ENCODE peak calls at places on chromosomes 16 and 17, in seven cellular contexts. K is caudate nucleus, X is HuH-7, I is GM03348, G is EH, L is DMS153, A is iris pigment epithelial cell. E is an unnamed sample.

GRCh38 chr17:82076018-82076784 is 10.6 kb upstream of the DUS1L start:
- DNase-seq in I (no peak), A (no peak), G (no peak), L (no peak), K (no peak), X (no peak), E (no peak)

GRCh38 chr16:82379601-82380000 is 209.6 kb upstream of the MPHOSPH6 start:
- DNase-seq in L (no peak), G (no peak), A (no peak), I (no peak), X (no peak), K (no peak), E (no peak)

GRCh38 chr16:66578596-66579531 is at the start of gene CMTM2:
- DNase-seq in A (no peak), G (no peak), I (peak; percentile 22), X (no peak), L (no peak), K (no peak), E (peak; percentile 18)

GRCh38 chr17:60538726-60539125 is 12.7 kb upstream of the APPBP2 start:
- DNase-seq in L (no peak), I (no peak), K (no peak), X (no peak), A (no peak), G (no peak), E (no peak)

GRCh38 chr16:77359065-77359502 is 75.8 kb downstream of the ADAMTS18 start:
- DNase-seq in K (no peak), G (peak; percentile 16), X (peak; percentile 26), L (peak; percentile 88), A (peak; percentile 68), I (no peak), E (no peak)

GRCh38 chr16:46922239-46922638 is 38.1 kb downstream of the GPT2 start:
- DNase-seq in K (no peak), A (no peak), L (no peak), G (no peak), X (no peak), I (no peak), E (no peak)

GRCh38 chr17:32854177-32854576 is 22.7 kb downstream of the MYO1D start:
- DNase-seq in A (no peak), I (no peak), X (no peak), K (no peak), L (no peak), G (peak; percentile 10), E (no peak)

GRCh38 chr17:5706835-5707234 is 122.5 kb upstream of the NLRP1 start:
- DNase-seq in X (peak; percentile 46), G (peak; percentile 63), I (peak; percentile 86), L (peak; percentile 39), K (peak; percentile 22), A (peak; percentile 58), E (peak; percentile 46)

GRCh38 chr17:17206913-17207368 is 808 bp upstream of the PLD6 start:
- DNase-seq in L (no peak), I (no peak), X (peak; percentile 48), G (no peak), A (no peak), K (peak; percentile 56), E (no peak)

GRCh38 chr17:51224615-51225262 is 35.1 kb downstream of the MBTD1 start:
- DNase-seq in G (no peak), I (peak; percentile 13), L (no peak), A (no peak), X (no peak), K (no peak), E (no peak)

GRCh38 chr17:68248199-68248825 is 469 bp downstream of the AMZ2 start:
- DNase-seq in L (peak; percentile 49), G (peak; percentile 72), X (no peak), A (peak; percentile 58), I (peak; percentile 82), K (no peak), E (no peak)

GRCh38 chr17:17568772-17569195 is 22.7 kb downstream of the PEMT start:
- DNase-seq in I (peak; percentile 86), K (peak; percentile 44), L (peak; percentile 2), X (peak; percentile 97), G (peak; percentile 56), A (peak; percentile 41), E (peak; percentile 49)

GRCh38 chr17:4939804-4940624 is at the start of the genes RNF167 and SLC25A11:
- DNase-seq in A (peak; percentile 100), X (peak; percentile 84), I (peak; percentile 98), G (peak; percentile 100), K (peak; percentile 97), L (peak; percentile 94), E (peak; percentile 93)

GRCh38 chr17:37701424-37702020 is 43.3 kb downstream of the HNF1B start:
- DNase-seq in X (no peak), A (no peak), K (no peak), I (peak; percentile 57), L (no peak), G (no peak), E (peak; percentile 10)

GRCh38 chr16:165539-166374 is at the start of gene HBM:
- DNase-seq in L (no peak), I (peak; percentile 15), K (no peak), X (no peak), G (no peak), A (no peak), E (no peak)

GRCh38 chr17:80352991-80353665 is 61.8 kb upstream of the ENDOV start:
- DNase-seq in K (no peak), L (no peak), G (no peak), X (no peak), I (no peak), A (no peak), E (no peak)

GRCh38 chr16:67068212-67068753 is 39.3 kb downstream of the CBFB start:
- DNase-seq in A (peak; percentile 45), L (no peak), K (no peak), G (peak; percentile 48), I (no peak), X (no peak), E (no peak)

GRCh38 chr16:81997738-81998137 is 13.5 kb downstream of the SDR42E1 start:
- DNase-seq in K (no peak), L (no peak), A (peak; percentile 84), I (peak; percentile 70), X (peak; percentile 21), G (peak; percentile 87), E (no peak)

GRCh38 chr17:45666641-45667040 is 117.5 kb upstream of the CRHR1 start:
- DNase-seq in L (no peak), A (no peak), I (no peak), G (no peak), X (no peak), K (no peak), E (no peak)

GRCh38 chr16:82782715-82783251 is 156.0 kb downstream of the CDH13 start:
- DNase-seq in I (no peak), K (no peak), G (no peak), L (peak; percentile 88), A (no peak), X (no peak), E (no peak)

GRCh38 chr16:88287219-88287618 is 95.5 kb upstream of the ZNF469 start:
- DNase-seq in I (no peak), X (peak; percentile 90), G (no peak), A (no peak), L (no peak), K (no peak), E (no peak)

GRCh38 chr17:68509151-68510057 is 2.8 kb upstream of the PRKAR1A start:
- DNase-seq in A (no peak), K (peak; percentile 5), G (no peak), I (no peak), X (no peak), L (peak; percentile 87), E (no peak)

GRCh38 chr17:62614142-62614541 is 13.3 kb upstream of the MRC2 start:
- DNase-seq in K (no peak), A (peak; percentile 86), X (no peak), L (no peak), G (peak; percentile 93), I (peak; percentile 82), E (no peak)

E was measured in activated T-cell treated with anti-CD3 and anti-CD28 coated beads, Interleukin-2, amount 50 U/mL, for 4 hours.